ENCODE peak calls at places on chromosome 1, in ten cellular contexts. One of them, this sample, is unnamed.

GRCh38 chr1:156815307-156815826 is 1.3 kb downstream of the SH2D2A start:
- ATAC-seq in T-helper 17 cell: no peak
- ATAC-seq in GM23338: no peak
- ATAC-seq in activated B cell treated with CpG ODN at 0.5 μM for 24 hours: no peak
- ATAC-seq in GM12878: no peak
- ATAC-seq in left colon: no peak
- ATAC-seq in heart right ventricle: peak
- ATAC-seq in left lung: peak
- ATAC-seq in natural killer cell: no peak
- ATAC-seq in activated T-helper 17 cell treated with anti-CD3 and anti-CD28 coated beads, Interleukin-2, amount 50 U/mL, for 72 hours: no peak
- ATAC-seq in this sample: peak

GRCh38 chr1:205515781-205516253 is 11.3 kb downstream of the CDK18 start:
- ATAC-seq in natural killer cell: no peak
- ATAC-seq in left lung: no peak
- ATAC-seq in activated T-helper 17 cell treated with anti-CD3 and anti-CD28 coated beads, Interleukin-2, amount 50 U/mL, for 72 hours: no peak
- ATAC-seq in GM23338: no peak
- ATAC-seq in heart right ventricle: peak
- ATAC-seq in T-helper 17 cell: no peak
- ATAC-seq in activated B cell treated with CpG ODN at 0.5 μM for 24 hours: no peak
- ATAC-seq in left colon: no peak
- ATAC-seq in GM12878: no peak
- ATAC-seq in this sample: no peak

GRCh38 chr1:108551157-108551862 is 8.6 kb upstream of the EEIG2 start:
- ATAC-seq in GM12878: peak
- ATAC-seq in GM23338: no peak
- ATAC-seq in heart right ventricle: no peak
- ATAC-seq in T-helper 17 cell: no peak
- ATAC-seq in left lung: peak
- ATAC-seq in activated T-helper 17 cell treated with anti-CD3 and anti-CD28 coated beads, Interleukin-2, amount 50 U/mL, for 72 hours: peak
- ATAC-seq in activated B cell treated with CpG ODN at 0.5 μM for 24 hours: peak
- ATAC-seq in left colon: no peak
- ATAC-seq in natural killer cell: peak
- ATAC-seq in this sample: no peak

GRCh38 chr1:99952522-99952921 is 17.3 kb upstream of the SLC35A3 start:
- ATAC-seq in activated T-helper 17 cell treated with anti-CD3 and anti-CD28 coated beads, Interleukin-2, amount 50 U/mL, for 72 hours: no peak
- ATAC-seq in left colon: no peak
- ATAC-seq in GM12878: no peak
- ATAC-seq in GM23338: no peak
- ATAC-seq in natural killer cell: no peak
- ATAC-seq in left lung: no peak
- ATAC-seq in activated B cell treated with CpG ODN at 0.5 μM for 24 hours: no peak
- ATAC-seq in heart right ventricle: no peak
- ATAC-seq in T-helper 17 cell: no peak
- ATAC-seq in this sample: no peak

GRCh38 chr1:192747942-192748341 is 60.9 kb upstream of the RGS2 start:
- ATAC-seq in left colon: no peak
- ATAC-seq in GM12878: no peak
- ATAC-seq in heart right ventricle: no peak
- ATAC-seq in activated B cell treated with CpG ODN at 0.5 μM for 24 hours: no peak
- ATAC-seq in natural killer cell: peak
- ATAC-seq in GM23338: no peak
- ATAC-seq in T-helper 17 cell: no peak
- ATAC-seq in activated T-helper 17 cell treated with anti-CD3 and anti-CD28 coated beads, Interleukin-2, amount 50 U/mL, for 72 hours: no peak
- ATAC-seq in left lung: no peak
- ATAC-seq in this sample: no peak

GRCh38 chr1:94017155-94017829 is 103.7 kb downstream of the ABCA4 start:
- ATAC-seq in heart right ventricle: no peak
- ATAC-seq in natural killer cell: peak
- ATAC-seq in GM12878: no peak
- ATAC-seq in left lung: no peak
- ATAC-seq in T-helper 17 cell: peak
- ATAC-seq in activated B cell treated with CpG ODN at 0.5 μM for 24 hours: no peak
- ATAC-seq in activated T-helper 17 cell treated with anti-CD3 and anti-CD28 coated beads, Interleukin-2, amount 50 U/mL, for 72 hours: peak
- ATAC-seq in GM23338: no peak
- ATAC-seq in left colon: no peak
- ATAC-seq in this sample: no peak

GRCh38 chr1:99670583-99670982 is 24.7 kb downstream of the PALMD start:
- ATAC-seq in T-helper 17 cell: no peak
- ATAC-seq in left lung: no peak
- ATAC-seq in heart right ventricle: no peak
- ATAC-seq in GM23338: no peak
- ATAC-seq in left colon: no peak
- ATAC-seq in activated B cell treated with CpG ODN at 0.5 μM for 24 hours: no peak
- ATAC-seq in natural killer cell: no peak
- ATAC-seq in activated T-helper 17 cell treated with anti-CD3 and anti-CD28 coated beads, Interleukin-2, amount 50 U/mL, for 72 hours: no peak
- ATAC-seq in GM12878: no peak
- ATAC-seq in this sample: no peak

GRCh38 chr1:172956871-172957270 is 93.9 kb downstream of the TNFSF18 start:
- ATAC-seq in GM23338: no peak
- ATAC-seq in left colon: no peak
- ATAC-seq in T-helper 17 cell: no peak
- ATAC-seq in left lung: no peak
- ATAC-seq in heart right ventricle: no peak
- ATAC-seq in activated B cell treated with CpG ODN at 0.5 μM for 24 hours: no peak
- ATAC-seq in natural killer cell: no peak
- ATAC-seq in GM12878: no peak
- ATAC-seq in activated T-helper 17 cell treated with anti-CD3 and anti-CD28 coated beads, Interleukin-2, amount 50 U/mL, for 72 hours: no peak
- ATAC-seq in this sample: no peak

GRCh38 chr1:196660912-196661311 is 9.1 kb downstream of the CFH start:
- ATAC-seq in natural killer cell: no peak
- ATAC-seq in heart right ventricle: peak
- ATAC-seq in GM12878: peak
- ATAC-seq in T-helper 17 cell: peak
- ATAC-seq in left lung: peak
- ATAC-seq in activated T-helper 17 cell treated with anti-CD3 and anti-CD28 coated beads, Interleukin-2, amount 50 U/mL, for 72 hours: peak
- ATAC-seq in GM23338: peak
- ATAC-seq in left colon: peak
- ATAC-seq in activated B cell treated with CpG ODN at 0.5 μM for 24 hours: no peak
- ATAC-seq in this sample: peak

GRCh38 chr1:161913482-161914140 is 110.1 kb downstream of the OLFML2B start:
- ATAC-seq in activated T-helper 17 cell treated with anti-CD3 and anti-CD28 coated beads, Interleukin-2, amount 50 U/mL, for 72 hours: no peak
- ATAC-seq in activated B cell treated with CpG ODN at 0.5 μM for 24 hours: no peak
- ATAC-seq in natural killer cell: no peak
- ATAC-seq in T-helper 17 cell: no peak
- ATAC-seq in left lung: no peak
- ATAC-seq in heart right ventricle: no peak
- ATAC-seq in GM23338: no peak
- ATAC-seq in left colon: no peak
- ATAC-seq in GM12878: no peak
- ATAC-seq in this sample: no peak

This sample was measured in esophagus mucosa.